ENCODE peak calls at places on chromosomes 1 and 21, in seven cellular contexts. One of them, this sample, is unnamed. For H3K4me1, the result is how much of the 10 kb centered on the place peaks cover.

GRCh38 chr1:37096523-37096922 is 62.2 kb upstream of the GRIK3 start:
- DNase-seq in GM23338: peak
- DNase-seq in SK-N-SH: peak
- DNase-seq in neural progenitor cell: peak
- DNase-seq in OCI-LY7: peak
- DNase-seq in GM23248: no peak
- DNase-seq in PC-3: peak
- DNase-seq in this sample: peak

GRCh38 chr1:175857756-175858155 is 114.4 kb upstream of the TNR start:
- DNase-seq in GM23248: no peak
- DNase-seq in PC-3: no peak
- DNase-seq in GM23338: no peak
- DNase-seq in OCI-LY7: no peak
- DNase-seq in neural progenitor cell: peak
- DNase-seq in SK-N-SH: no peak
- DNase-seq in this sample: no peak

GRCh38 chr1:159180516-159180915 is 9.1 kb downstream of the CADM3 start:
- DNase-seq in GM23338: no peak
- DNase-seq in OCI-LY7: no peak
- DNase-seq in SK-N-SH: no peak
- DNase-seq in neural progenitor cell: no peak
- DNase-seq in PC-3: no peak
- DNase-seq in GM23248: no peak
- DNase-seq in this sample: no peak

GRCh38 chr1:153934746-153935145 is 11.8 kb downstream of the DENND4B start:
- DNase-seq in neural progenitor cell: no peak
- DNase-seq in OCI-LY7: no peak
- DNase-seq in GM23338: no peak
- DNase-seq in PC-3: no peak
- DNase-seq in GM23248: no peak
- DNase-seq in SK-N-SH: peak
- DNase-seq in this sample: no peak

GRCh38 chr1:31717341-31717740 is 13.5 kb upstream of the COL16A1 start:
- DNase-seq in GM23338: no peak
- DNase-seq in SK-N-SH: no peak
- DNase-seq in PC-3: peak
- DNase-seq in OCI-LY7: no peak
- DNase-seq in GM23248: peak
- DNase-seq in neural progenitor cell: no peak
- DNase-seq in this sample: no peak

GRCh38 chr1:52792002-52792401 is 50.6 kb upstream of the ZYG11A start:
- DNase-seq in OCI-LY7: no peak
- DNase-seq in neural progenitor cell: no peak
- DNase-seq in GM23248: no peak
- DNase-seq in SK-N-SH: no peak
- DNase-seq in GM23338: no peak
- DNase-seq in PC-3: peak
- DNase-seq in this sample: no peak

GRCh38 chr21:45347048-45347711 is 57.8 kb upstream of the COL18A1 start:
- DNase-seq in neural progenitor cell: no peak
- DNase-seq in OCI-LY7: no peak
- DNase-seq in SK-N-SH: peak
- DNase-seq in GM23248: no peak
- DNase-seq in GM23338: peak
- DNase-seq in PC-3: peak
- DNase-seq in this sample: no peak

GRCh38 chr1:185108324-185108723 is 48.4 kb downstream of the TRMT1L start:
- DNase-seq in neural progenitor cell: no peak
- DNase-seq in SK-N-SH: no peak
- DNase-seq in OCI-LY7: peak
- DNase-seq in GM23338: no peak
- DNase-seq in GM23248: peak
- DNase-seq in PC-3: no peak
- DNase-seq in this sample: no peak

GRCh38 chr21:44773291-44773932 is 28.2 kb downstream of the UBE2G2 start:
- DNase-seq in PC-3: no peak
- DNase-seq in GM23338: no peak
- DNase-seq in SK-N-SH: peak
- DNase-seq in OCI-LY7: no peak
- DNase-seq in GM23248: no peak
- DNase-seq in neural progenitor cell: no peak
- DNase-seq in this sample: no peak

GRCh38 chr1:11858968-11859871 is 475 bp upstream of the NPPB start:
- DNase-seq in SK-N-SH: no peak
- DNase-seq in neural progenitor cell: peak
- DNase-seq in PC-3: peak
- DNase-seq in GM23338: peak
- DNase-seq in OCI-LY7: peak
- DNase-seq in GM23248: peak
- DNase-seq in this sample: no peak

GRCh38 chr1:161930064-161930463 is 93.6 kb downstream of the OLFML2B start:
- DNase-seq in GM23248: peak
- DNase-seq in neural progenitor cell: no peak
- DNase-seq in OCI-LY7: no peak
- DNase-seq in SK-N-SH: no peak
- DNase-seq in GM23338: no peak
- DNase-seq in PC-3: no peak
- DNase-seq in this sample: no peak

GRCh38 chr1:153348511-153349362 is at the start of gene PGLYRP4:
- DNase-seq in PC-3: peak
- DNase-seq in GM23338: peak
- DNase-seq in SK-N-SH: no peak
- DNase-seq in GM23248: no peak
- DNase-seq in OCI-LY7: no peak
- DNase-seq in neural progenitor cell: no peak
- DNase-seq in this sample: peak

GRCh38 chr1:223141021-223141420 is 2.0 kb downstream of the TLR5 start:
- DNase-seq in PC-3: peak
- DNase-seq in GM23248: peak
- DNase-seq in neural progenitor cell: peak
- DNase-seq in OCI-LY7: no peak
- DNase-seq in GM23338: peak
- DNase-seq in SK-N-SH: no peak
- DNase-seq in this sample: no peak

GRCh38 chr1:77399250-77400086 is 117.6 kb downstream of the AK5 start:
- DNase-seq in GM23248: no peak
- DNase-seq in neural progenitor cell: peak
- DNase-seq in PC-3: no peak
- DNase-seq in OCI-LY7: no peak
- DNase-seq in SK-N-SH: no peak
- DNase-seq in GM23338: no peak
- DNase-seq in this sample: no peak

GRCh38 chr1:233614743-233615521 is 1.0 kb downstream of the KCNK1 start:
- DNase-seq in neural progenitor cell: peak
- DNase-seq in PC-3: peak
- DNase-seq in SK-N-SH: peak
- DNase-seq in GM23248: peak
- DNase-seq in GM23338: peak
- DNase-seq in OCI-LY7: no peak
- DNase-seq in this sample: no peak

GRCh38 chr1:237025358-237026074 is 16.5 kb upstream of the RYR2 start:
- DNase-seq in GM23338: no peak
- DNase-seq in GM23248: no peak
- DNase-seq in PC-3: no peak
- DNase-seq in OCI-LY7: no peak
- DNase-seq in neural progenitor cell: no peak
- DNase-seq in SK-N-SH: no peak
- DNase-seq in this sample: no peak

GRCh38 chr1:40784141-40784770 is 669 bp downstream of the KCNQ4 start:
- DNase-seq in GM23248: peak
- DNase-seq in GM23338: peak
- DNase-seq in SK-N-SH: peak
- DNase-seq in OCI-LY7: no peak
- DNase-seq in neural progenitor cell: peak
- DNase-seq in PC-3: no peak
- DNase-seq in this sample: no peak

GRCh38 chr1:154342836-154343472 is 17.6 kb downstream of the ATP8B2 start:
- DNase-seq in PC-3: no peak
- DNase-seq in SK-N-SH: no peak
- DNase-seq in GM23248: no peak
- DNase-seq in GM23338: no peak
- DNase-seq in OCI-LY7: no peak
- DNase-seq in neural progenitor cell: no peak
- DNase-seq in this sample: no peak

GRCh38 chr1:81670286-81670685 is 130.4 kb upstream of the ADGRL2 start:
- DNase-seq in SK-N-SH: peak
- DNase-seq in GM23248: peak
- DNase-seq in GM23338: no peak
- DNase-seq in PC-3: peak
- DNase-seq in OCI-LY7: no peak
- DNase-seq in neural progenitor cell: no peak
- DNase-seq in this sample: no peak

GRCh38 chr1:55636691-55637090 is 421.5 kb upstream of the USP24 start:
- DNase-seq in GM23338: no peak
- DNase-seq in OCI-LY7: no peak
- DNase-seq in neural progenitor cell: no peak
- DNase-seq in SK-N-SH: no peak
- DNase-seq in GM23248: peak
- DNase-seq in PC-3: peak
- DNase-seq in this sample: no peak

GRCh38 chr1:223179280-223179679 is 36.2 kb upstream of the TLR5 start:
- DNase-seq in SK-N-SH: no peak
- DNase-seq in neural progenitor cell: no peak
- DNase-seq in OCI-LY7: no peak
- DNase-seq in PC-3: no peak
- DNase-seq in GM23338: no peak
- DNase-seq in GM23248: no peak
- DNase-seq in this sample: no peak

GRCh38 chr1:66346057-66346795 is 187.7 kb upstream of the SGIP1 start:
- DNase-seq in neural progenitor cell: no peak
- DNase-seq in GM23248: peak
- DNase-seq in OCI-LY7: no peak
- DNase-seq in GM23338: no peak
- DNase-seq in PC-3: peak
- DNase-seq in SK-N-SH: no peak
- DNase-seq in this sample: no peak
- H3K4me1 ChIP-seq in neural progenitor cell: under half
- H3K4me1 ChIP-seq in GM23248: half or more
- H3K4me1 ChIP-seq in OCI-LY7: half or more
- H3K4me1 ChIP-seq in GM23338: half or more
- H3K4me1 ChIP-seq in PC-3: under half
- H3K4me1 ChIP-seq in SK-N-SH: under half
- H3K4me1 ChIP-seq in this sample: half or more

GRCh38 chr21:26842976-26843911 is 2.0 kb downstream of the ADAMTS1 start:
- DNase-seq in GM23248: peak
- DNase-seq in SK-N-SH: peak
- DNase-seq in OCI-LY7: no peak
- DNase-seq in neural progenitor cell: peak
- DNase-seq in PC-3: peak
- DNase-seq in GM23338: peak
- DNase-seq in this sample: no peak

GRCh38 chr21:26840912-26841311 is 4.3 kb downstream of the ADAMTS1 start:
- DNase-seq in GM23338: no peak
- DNase-seq in GM23248: peak
- DNase-seq in PC-3: peak
- DNase-seq in OCI-LY7: no peak
- DNase-seq in SK-N-SH: peak
- DNase-seq in neural progenitor cell: no peak
- DNase-seq in this sample: no peak

GRCh38 chr21:26837539-26837938 is 7.7 kb downstream of the ADAMTS1 start:
- DNase-seq in OCI-LY7: no peak
- DNase-seq in PC-3: no peak
- DNase-seq in GM23338: no peak
- DNase-seq in SK-N-SH: no peak
- DNase-seq in neural progenitor cell: no peak
- DNase-seq in GM23248: no peak
- DNase-seq in this sample: no peak

GRCh38 chr21:26842300-26842699 is 2.9 kb downstream of the ADAMTS1 start:
- DNase-seq in PC-3: peak
- DNase-seq in SK-N-SH: no peak
- DNase-seq in GM23248: peak
- DNase-seq in neural progenitor cell: no peak
- DNase-seq in OCI-LY7: no peak
- DNase-seq in GM23338: no peak
- DNase-seq in this sample: no peak

GRCh38 chr21:26840206-26840605 is 5.0 kb downstream of the ADAMTS1 start:
- DNase-seq in PC-3: no peak
- DNase-seq in GM23248: no peak
- DNase-seq in GM23338: no peak
- DNase-seq in OCI-LY7: no peak
- DNase-seq in neural progenitor cell: no peak
- DNase-seq in SK-N-SH: no peak
- DNase-seq in this sample: no peak
- TF ChIP-seq EZH2phosphoT487 in PC-3: no peak
- TF ChIP-seq EZH2phosphoT487 in GM23248: no peak
- TF ChIP-seq EZH2phosphoT487 in GM23338: no peak
- TF ChIP-seq EZH2phosphoT487 in OCI-LY7: no peak
- TF ChIP-seq EZH2phosphoT487 in neural progenitor cell: no peak
- TF ChIP-seq EZH2phosphoT487 in SK-N-SH: no peak
- TF ChIP-seq EZH2phosphoT487 in this sample: no peak

DNA sequence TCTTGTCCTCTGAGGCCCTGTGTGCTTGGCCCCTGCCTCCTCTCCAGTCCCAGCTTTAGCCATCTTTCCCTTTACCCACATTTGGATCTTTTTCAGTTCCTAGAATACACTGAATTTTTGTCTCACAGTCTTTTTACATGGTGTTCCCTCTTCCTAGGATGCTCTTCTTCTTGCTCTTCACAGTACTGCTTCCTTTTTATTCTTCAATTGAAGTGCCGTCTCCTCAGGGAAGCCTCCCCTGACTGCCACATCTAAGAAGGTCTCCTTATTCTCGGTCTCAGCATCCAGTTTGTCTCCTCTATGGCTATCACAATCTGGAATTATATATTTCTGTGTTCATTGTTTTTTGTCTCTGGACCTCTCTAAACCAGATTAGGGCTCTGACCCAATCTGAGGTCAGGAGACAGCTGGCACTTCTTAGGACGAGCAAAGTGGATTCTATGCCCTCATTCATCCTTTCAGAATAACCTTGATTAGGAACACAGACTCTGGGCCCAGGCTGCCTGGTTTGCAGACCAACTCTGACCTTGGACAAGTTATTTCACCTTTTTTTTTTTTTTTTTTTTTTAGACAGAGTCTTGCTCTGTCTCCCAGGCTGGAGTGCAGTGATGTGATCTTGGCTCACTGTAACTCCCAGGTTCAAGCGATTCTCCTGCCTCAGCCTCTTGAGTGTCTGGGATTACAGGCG is 3.2 kb upstream of the FGR start:
- DNase-seq in GM23338: no peak
- DNase-seq in PC-3: no peak
- DNase-seq in SK-N-SH: no peak
- DNase-seq in neural progenitor cell: no peak
- DNase-seq in GM23248: no peak
- DNase-seq in OCI-LY7: no peak
- DNase-seq in this sample: no peak
- H3K4me1 ChIP-seq in GM23338: under half
- H3K4me1 ChIP-seq in PC-3: under half
- H3K4me1 ChIP-seq in SK-N-SH: under half
- H3K4me1 ChIP-seq in neural progenitor cell: under half
- H3K4me1 ChIP-seq in GM23248: under half
- H3K4me1 ChIP-seq in OCI-LY7: under half
- H3K4me1 ChIP-seq in this sample: under half

DNA sequence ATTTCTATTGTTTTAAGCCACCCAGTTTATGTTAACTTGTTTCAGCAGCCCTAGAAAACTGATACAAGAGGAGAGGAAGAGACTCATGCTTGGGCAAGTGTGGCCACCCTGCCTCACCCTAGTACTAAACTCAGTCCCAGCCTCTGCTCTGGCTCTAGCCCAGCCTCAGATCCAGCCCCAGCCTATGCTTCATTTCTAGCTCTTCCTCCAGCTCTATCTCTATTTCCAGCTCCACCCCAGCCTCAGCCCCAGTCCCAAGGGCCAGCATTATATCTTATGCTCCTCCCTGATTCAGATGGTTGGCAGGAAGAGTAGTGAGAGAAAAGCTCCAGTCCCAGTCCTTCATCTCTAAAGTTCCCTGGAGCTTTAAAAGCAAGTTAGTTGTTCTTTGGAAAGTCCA is 535.5 kb downstream of the PTPRC start:
- DNase-seq in GM23248: no peak
- DNase-seq in SK-N-SH: no peak
- DNase-seq in OCI-LY7: no peak
- DNase-seq in GM23338: no peak
- DNase-seq in PC-3: no peak
- DNase-seq in neural progenitor cell: no peak
- DNase-seq in this sample: no peak
- TF ChIP-seq EZH2phosphoT487 in GM23248: no peak
- TF ChIP-seq EZH2phosphoT487 in SK-N-SH: no peak
- TF ChIP-seq EZH2phosphoT487 in OCI-LY7: no peak
- TF ChIP-seq EZH2phosphoT487 in GM23338: no peak
- TF ChIP-seq EZH2phosphoT487 in PC-3: no peak
- TF ChIP-seq EZH2phosphoT487 in neural progenitor cell: no peak
- TF ChIP-seq EZH2phosphoT487 in this sample: no peak